ENCODE peak calls at places on chromosome 7, in six cellular contexts. N is A549; U is CD4-positive, alpha-beta memory T cell; M is HCT116; Q is NAMALWA; T is fibroblast of the aortic adventitia. V is an unnamed sample.

GRCh38 chr7:102190777-102191176 is 95.9 kb upstream of the SH2B2 start:
- DNase-seq in T (no peak), M (no peak), Q (no peak), U (no peak), N (no peak), V (no peak)

GRCh38 chr7:55019691-55020480 is 1.1 kb downstream of the EGFR start:
- DNase-seq in Q (no peak), T (no peak), U (no peak), M (no peak), N (no peak), V (peak)

GRCh38 chr7:92797284-92797683 is 39.1 kb downstream of the CDK6 start:
- DNase-seq in U (no peak), T (peak), N (no peak), M (no peak), Q (no peak), V (no peak)

GRCh38 chr7:6162331-6162620 is 110.1 kb downstream of the CYTH3 start:
- DNase-seq in M (no peak), U (no peak), N (no peak), T (no peak), Q (no peak), V (no peak)

GRCh38 chr7:30805931-30806330 is 34.7 kb downstream of the MINDY4 start:
- DNase-seq in N (no peak), M (no peak), T (no peak), U (no peak), Q (no peak), V (no peak)

GRCh38 chr7:74525881-74526280 is 72.2 kb downstream of the GTF2IRD1 start:
- DNase-seq in Q (no peak), M (no peak), U (no peak), T (no peak), N (no peak), V (no peak)

GRCh38 chr7:134186022-134186421 is 58.9 kb downstream of the LRGUK start:
- DNase-seq in U (no peak), M (no peak), Q (no peak), T (no peak), N (no peak), V (no peak)

GRCh38 chr7:89028319-89028718 is 232.8 kb upstream of the TEX47 start:
- DNase-seq in Q (peak), N (no peak), M (no peak), U (no peak), T (no peak), V (no peak)

GRCh38 chr7:136528329-136528728 is 340.1 kb upstream of the CHRM2 start:
- DNase-seq in N (peak), T (peak), M (no peak), U (no peak), Q (no peak), V (peak)

GRCh38 chr7:97973206-97973658 is 16.8 kb downstream of the OCM2 start:
- DNase-seq in M (peak), U (no peak), N (peak), Q (no peak), T (no peak), V (no peak)

GRCh38 chr7:77867208-77867915 is 68.8 kb downstream of the PHTF2 start:
- DNase-seq in Q (no peak), N (peak), M (no peak), U (no peak), T (peak), V (peak)

GRCh38 chr7:7970620-7971307 is 2.2 kb downstream of the GLCCI1 start:
- DNase-seq in N (no peak), M (no peak), T (peak), U (peak), Q (peak), V (no peak)

GRCh38 chr7:32218741-32219283 is 148.6 kb upstream of the PDE1C start:
- DNase-seq in Q (no peak), N (no peak), M (no peak), T (no peak), U (no peak), V (no peak)

GRCh38 chr7:106841896-106842390 is 23.1 kb upstream of the PIK3CG start:
- DNase-seq in T (no peak), Q (no peak), M (no peak), N (no peak), U (no peak), V (no peak)

GRCh38 chr7:110484316-110484715 is 606.6 kb upstream of the LRRN3 start:
- DNase-seq in U (no peak), T (no peak), N (no peak), M (no peak), Q (no peak), V (no peak)

GRCh38 chr7:113015038-113015645 is 71.5 kb downstream of the GPR85 start:
- DNase-seq in T (peak), N (peak), U (no peak), M (peak), Q (peak), V (peak)

GRCh38 chr7:45026984-45027773 is 27.2 kb downstream of the CCM2 start:
- DNase-seq in Q (peak), U (peak), T (no peak), N (no peak), M (no peak), V (peak)

GRCh38 chr7:140841316-140841715 is 83.4 kb downstream of the BRAF start:
- DNase-seq in U (no peak), Q (no peak), N (no peak), T (peak), M (no peak), V (no peak)

GRCh38 chr7:35716038-35716803 is 21.3 kb upstream of the HERPUD2 start:
- DNase-seq in U (no peak), M (no peak), Q (no peak), T (peak), N (no peak), V (peak)

GRCh38 chr7:24721378-24722030 is 35.8 kb downstream of the GSDME start:
- DNase-seq in M (no peak), N (peak), U (no peak), T (no peak), Q (no peak), V (no peak)

GRCh38 chr7:79507161-79507560 is 53.7 kb upstream of the MAGI2 start:
- DNase-seq in M (no peak), N (peak), T (no peak), Q (no peak), U (no peak), V (no peak)

GRCh38 chr7:34675749-34676374 is 17.8 kb downstream of the NPSR1 start:
- DNase-seq in M (peak), N (peak), Q (peak), U (no peak), T (peak), V (no peak)

GRCh38 chr7:44087914-44088838 is 5.8 kb upstream of the POLM start:
- DNase-seq in M (no peak), T (peak), Q (no peak), N (no peak), U (no peak), V (peak)

GRCh38 chr7:151186640-151187408 is at the start of gene ASB10:
- DNase-seq in N (no peak), T (no peak), Q (no peak), M (no peak), U (no peak), V (no peak)

GRCh38 chr7:148332787-148333186 is 257.8 kb upstream of the C7orf33 start:
- DNase-seq in T (no peak), N (no peak), Q (no peak), M (no peak), U (no peak), V (no peak)

GRCh38 chr7:129466796-129467195 is 32.6 kb downstream of the STRIP2 start:
- DNase-seq in T (no peak), U (no peak), N (no peak), Q (no peak), M (no peak), V (no peak)

GRCh38 chr7:41006591-41006990 is 696.3 kb downstream of the INHBA start:
- DNase-seq in U (no peak), N (peak), T (peak), Q (no peak), M (peak), V (no peak)

GRCh38 chr7:89887489-89887888 is 266.8 kb upstream of the STEAP1 start:
- DNase-seq in Q (no peak), T (no peak), U (no peak), M (no peak), N (peak), V (no peak)